ENCODE peak calls at places on chromosomes 12 and 14, in eight cellular contexts. N is right lobe of liver; H is body of pancreas; B is spleen; T is effector memory CD4-positive, alpha-beta T cell; S is adipocyte; V is iPS DF 6.9; P is GM23338. F is an unnamed sample.

GRCh38 chr12:20248646-20249045 is 119.7 kb upstream of the PDE3A start:
- DNase-seq in N (no peak), H (no peak), B (no peak), T (no peak), S (no peak), V (no peak), P (peak; percentile 21), F (no peak)

GRCh38 chr14:24409217-24409616 is 10.4 kb downstream of the NYNRIN start:
- DNase-seq in N (no peak), H (no peak), B (no peak), T (no peak), S (no peak), V (no peak), P (no peak), F (no peak)

GRCh38 chr12:25986169-25986568 is 27.7 kb downstream of the RASSF8 start:
- DNase-seq in N (no peak), H (no peak), B (no peak), T (no peak), S (no peak), V (no peak), P (no peak), F (no peak)

GRCh38 chr12:15837141-15837781 is 44.9 kb upstream of the STRAP start:
- DNase-seq in N (no peak), H (no peak), B (no peak), T (no peak), S (peak; percentile 17), V (no peak), P (no peak), F (no peak)

GRCh38 chr12:106586803-106587684 is 4.2 kb downstream of the RFX4 start:
- DNase-seq in N (no peak), H (peak; percentile 22), B (no peak), T (no peak), S (peak; percentile 7), V (no peak), P (peak; percentile 87), F (no peak)

GRCh38 chr14:102095871-102096568 is 9.2 kb upstream of the HSP90AA1 start:
- DNase-seq in N (no peak), H (no peak), B (peak; percentile 42), T (no peak), S (no peak), V (no peak), P (peak; percentile 39), F (no peak)

GRCh38 chr12:74242088-74242487 is 295.5 kb upstream of the ATXN7L3B start:
- DNase-seq in N (no peak), H (no peak), B (no peak), T (no peak), S (no peak), V (no peak), P (no peak), F (no peak)

GRCh38 chr14:38254565-38255407 is 1.1 kb downstream of the CLEC14A start:
- DNase-seq in N (no peak), H (peak; percentile 15), B (peak; percentile 72), T (no peak), S (peak; percentile 12), V (no peak), P (no peak), F (no peak)

GRCh38 chr12:48165089-48166031 is 8.0 kb upstream of the ASB8 start:
- DNase-seq in N (no peak), H (peak; percentile 26), B (no peak), T (peak; percentile 42), S (peak; percentile 81), V (no peak), P (peak; percentile 82), F (no peak)

GRCh38 chr12:119169150-119169549 is 9.6 kb upstream of the HSPB8 start:
- DNase-seq in N (no peak), H (no peak), B (no peak), T (no peak), S (no peak), V (no peak), P (no peak), F (no peak)

GRCh38 chr12:53044052-53044581 is 5.7 kb upstream of the TNS2 start:
- DNase-seq in N (no peak), H (no peak), B (no peak), T (no peak), S (no peak), V (no peak), P (peak; percentile 57), F (no peak)

GRCh38 chr14:23171251-23171975 is 12.0 kb downstream of the SLC7A8 start:
- DNase-seq in N (no peak), H (peak; percentile 31), B (no peak), T (no peak), S (peak; percentile 53), V (no peak), P (no peak), F (no peak)

GRCh38 chr14:50812856-50813543 is 18.0 kb downstream of the NIN start:
- DNase-seq in N (no peak), H (no peak), B (no peak), T (no peak), S (no peak), V (no peak), P (no peak), F (no peak)

GRCh38 chr12:53862206-53862605 is 76.4 kb upstream of the HOXC13 start:
- DNase-seq in N (no peak), H (no peak), B (no peak), T (no peak), S (no peak), V (no peak), P (no peak), F (no peak)

GRCh38 chr12:13146539-13146938 is 43.1 kb upstream of the GSG1 start:
- DNase-seq in N (peak; percentile 67), H (peak; percentile 25), B (no peak), T (no peak), S (peak; percentile 59), V (no peak), P (no peak), F (no peak)

GRCh38 chr12:125038976-125039625 is 26.1 kb upstream of the AACS start:
- DNase-seq in N (no peak), H (no peak), B (no peak), T (no peak), S (no peak), V (no peak), P (no peak), F (no peak)

GRCh38 chr12:96120359-96121100 is 73.6 kb upstream of the ELK3 start:
- DNase-seq in N (no peak), H (no peak), B (no peak), T (no peak), S (no peak), V (no peak), P (peak; percentile 30), F (no peak)

GRCh38 chr14:71539660-71540285 is 392.5 kb upstream of the RGS6 start:
- DNase-seq in N (no peak), H (no peak), B (no peak), T (no peak), S (peak; percentile 23), V (no peak), P (no peak), F (no peak)
- H3K4me3 ChIP-seq in N (no peak overlapping the region), H (no peak overlapping the region), B (no peak overlapping the region), T (no peak overlapping the region), S (peak overlapping the region; percentile 14), V (no peak overlapping the region), P (no peak overlapping the region), F (no peak overlapping the region)

GRCh38 chr14:67409461-67409860 is 2.5 kb downstream of the PLEK2 start:
- DNase-seq in N (no peak), H (no peak), B (no peak), T (no peak), S (no peak), V (no peak), P (no peak), F (peak; percentile 33)

GRCh38 chr14:67411820-67412421 is at the start of gene PLEK2:
- DNase-seq in N (peak; percentile 78), H (peak; percentile 88), B (peak; percentile 74), T (peak; percentile 42), S (peak; percentile 49), V (no peak), P (peak; percentile 65), F (peak; percentile 38)

GRCh38 chr14:67410313-67410712 is 1.7 kb downstream of the PLEK2 start:
- DNase-seq in N (peak; percentile 67), H (no peak), B (no peak), T (no peak), S (no peak), V (no peak), P (no peak), F (no peak)

GRCh38 chr14:67413806-67414769 is 2.1 kb upstream of the PLEK2 start:
- DNase-seq in N (no peak), H (no peak), B (no peak), T (no peak), S (peak; percentile 19), V (no peak), P (no peak), F (no peak)

GRCh38 chr14:67411375-67411774 is 590 bp downstream of the PLEK2 start:
- DNase-seq in N (no peak), H (no peak), B (no peak), T (no peak), S (no peak), V (no peak), P (no peak), F (no peak)
- H3K4me3 ChIP-seq in N (peak overlapping the region; percentile 59), H (no peak overlapping the region), B (no peak overlapping the region), T (peak overlapping the region; percentile 41), S (peak overlapping the region; percentile 79), V (peak overlapping the region; percentile 10), P (peak overlapping the region; percentile 73), F (peak overlapping the region; percentile 43)

GRCh38 chr14:34120185-34120977 is 169.5 kb upstream of the EGLN3 start:
- DNase-seq in N (no peak), H (no peak), B (no peak), T (no peak), S (no peak), V (no peak), P (peak; percentile 14), F (no peak)

GRCh38 chr14:34119107-34119858 is 168.4 kb upstream of the EGLN3 start:
- DNase-seq in N (no peak), H (no peak), B (no peak), T (no peak), S (no peak), V (no peak), P (no peak), F (no peak)

GRCh38 chr14:34122081-34122480 is 171.2 kb upstream of the EGLN3 start:
- DNase-seq in N (no peak), H (no peak), B (no peak), T (no peak), S (no peak), V (no peak), P (no peak), F (no peak)

GRCh38 chr14:34124585-34124984 is 173.7 kb upstream of the EGLN3 start:
- DNase-seq in N (no peak), H (no peak), B (no peak), T (no peak), S (no peak), V (no peak), P (no peak), F (no peak)

GRCh38 chr14:34122650-34123049 is 171.8 kb upstream of the EGLN3 start:
- DNase-seq in N (no peak), H (no peak), B (no peak), T (no peak), S (no peak), V (no peak), P (no peak), F (no peak)
- H3K4me3 ChIP-seq in N (no peak overlapping the region), H (no peak overlapping the region), B (no peak overlapping the region), T (no peak overlapping the region), S (no peak overlapping the region), V (no peak overlapping the region), P (no peak overlapping the region), F (no peak overlapping the region)

DNA sequence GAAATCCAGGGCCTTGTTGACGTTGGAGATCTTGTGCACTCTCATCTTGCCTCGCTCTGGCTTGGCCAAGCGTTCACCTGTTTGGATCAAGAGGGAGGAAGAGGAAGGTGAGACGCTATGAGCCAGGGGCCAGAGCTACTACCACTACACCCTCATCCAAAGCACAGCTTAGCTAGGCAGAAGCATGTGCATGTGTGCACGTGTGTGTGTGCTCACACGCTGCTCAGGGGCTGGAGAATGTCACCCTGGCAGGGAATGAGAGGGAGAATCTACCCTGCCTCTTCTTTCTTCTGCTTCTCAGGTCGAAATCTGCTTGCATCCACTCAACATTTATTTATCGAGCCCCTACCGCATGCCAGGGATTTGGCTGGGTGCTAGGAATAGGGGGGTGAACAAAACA is 58.1 kb downstream of the ACTN1 start:
- DNase-seq in N (no peak), H (no peak), B (no peak), T (no peak), S (no peak), V (no peak), P (no peak), F (no peak)
- H3K4me3 ChIP-seq in N (no peak overlapping the region), H (no peak overlapping the region), B (no peak overlapping the region), T (no peak overlapping the region), S (no peak overlapping the region), V (no peak overlapping the region), P (no peak overlapping the region), F (no peak overlapping the region)